ENCODE peak calls at places on chromosome 17, in nine cellular contexts. S is adipocyte; H is aorta; N is BE2C; T is endodermal cell; R is neural progenitor cell; D is breast epithelium; J is PC-9; B is effector memory CD4-positive, alpha-beta T cell. G is an unnamed sample. For H3K4me1 and H3K9me3, the result is how much of the 10 kb centered on the place peaks cover.

GRCh38 chr17:54901230-54901847 is 687 bp downstream of the TOM1L1 start:
- DNase-seq in J (peak), H (no peak), S (peak), R (no peak), N (no peak), B (no peak), D (no peak), T (no peak), G (peak)

GRCh38 chr17:70636517-70637133 is 467.3 kb downstream of the KCNJ2 start:
- DNase-seq in D (no peak), S (peak), J (no peak), N (peak), H (no peak), R (peak), B (no peak), T (no peak), G (peak)

GRCh38 chr17:13421581-13421980 is 180.1 kb downstream of the HS3ST3A1 start:
- DNase-seq in N (no peak), R (no peak), H (no peak), J (no peak), B (no peak), T (no peak), D (no peak), S (no peak), G (peak)

GRCh38 chr17:78868391-78868790 is 27.8 kb upstream of the USP36 start:
- DNase-seq in J (no peak), B (no peak), N (no peak), R (no peak), T (no peak), H (no peak), S (peak), D (no peak), G (peak)

GRCh38 chr17:13727441-13728171 is 125.9 kb upstream of the HS3ST3A1 start:
- DNase-seq in H (no peak), B (no peak), R (no peak), N (no peak), T (no peak), S (peak), J (no peak), D (no peak), G (peak)

GRCh38 chr17:34126965-34127364 is 128.1 kb upstream of the CCL2 start:
- DNase-seq in S (no peak), N (no peak), D (no peak), H (no peak), T (no peak), J (no peak), R (no peak), B (no peak), G (no peak)

GRCh38 chr17:81000089-81000630 is 8.5 kb downstream of the CHMP6 start:
- DNase-seq in D (no peak), B (no peak), R (no peak), S (no peak), T (peak), J (no peak), H (no peak), N (no peak), G (no peak)

GRCh38 chr17:39208893-39209292 is 8.8 kb downstream of the RPL19 start:
- DNase-seq in B (no peak), R (peak), J (no peak), S (no peak), T (peak), N (peak), D (no peak), H (no peak), G (no peak)

GRCh38 chr17:64531955-64532371 is 25.2 kb downstream of the CEP95 start:
- DNase-seq in D (no peak), T (no peak), J (no peak), H (no peak), R (no peak), B (no peak), S (peak), N (no peak), G (peak)

GRCh38 chr17:31269597-31269996 is 27.4 kb downstream of the OMG start:
- DNase-seq in H (peak), N (no peak), J (peak), R (peak), T (peak), D (no peak), B (no peak), S (peak), G (peak)

GRCh38 chr17:59842901-59843652 is 49.7 kb downstream of the TUBD1 start:
- DNase-seq in T (peak), R (no peak), S (peak), H (peak), D (peak), J (peak), B (no peak), N (no peak), G (peak)

GRCh38 chr17:39132192-39132600 is 19.2 kb downstream of the PLXDC1 start:
- DNase-seq in D (no peak), J (no peak), T (peak), B (no peak), S (peak), H (no peak), N (no peak), R (peak), G (peak)

GRCh38 chr17:79970576-79971068 is 65.0 kb downstream of the TBC1D16 start:
- DNase-seq in D (no peak), B (no peak), T (peak), S (peak), N (peak), H (no peak), J (no peak), R (peak), G (peak)

GRCh38 chr17:75086496-75087181 is 1.1 kb upstream of the SLC16A5 start:
- DNase-seq in J (peak), B (no peak), R (no peak), S (no peak), H (no peak), T (peak), D (no peak), N (no peak), G (no peak)
- H3K4me1 ChIP-seq in J (half or more), B (under half), R (under half), S (under half), H (under half), T (under half), D (under half), N (under half), G (under half)

GRCh38 chr17:22459331-22459952 is 767.1 kb downstream of the KCNJ18 start:
- DNase-seq in B (no peak), N (no peak), T (no peak), R (no peak), J (no peak), D (no peak), H (no peak), S (no peak), G (no peak)
- H3K9me3 ChIP-seq in B (under half), N (under half), T (half or more), R (under half), J (under half), D (under half), H (under half), S (under half), G (under half)

GRCh38 chr17:66272699-66273390 is 29.6 kb upstream of the PRKCA start:
- DNase-seq in J (peak), B (no peak), D (no peak), H (no peak), R (no peak), N (no peak), T (no peak), S (peak), G (peak)
- H3K4me1 ChIP-seq in J (half or more), B (under half), D (under half), H (under half), R (under half), N (under half), T (under half), S (under half), G (under half)

GRCh38 chr17:82740906-82741759 is 5.7 kb downstream of the FN3K start:
- DNase-seq in T (no peak), D (no peak), H (no peak), S (no peak), R (no peak), B (no peak), J (no peak), N (no peak), G (peak)

GRCh38 chr17:82745524-82745923 is 6.3 kb upstream of the TBCD start:
- DNase-seq in B (no peak), R (no peak), H (no peak), S (no peak), N (no peak), J (no peak), T (no peak), D (no peak), G (no peak)

GRCh38 chr17:82748756-82749155 is 3.1 kb upstream of the TBCD start:
- DNase-seq in B (no peak), J (no peak), S (no peak), D (no peak), N (no peak), H (no peak), T (no peak), R (no peak), G (no peak)

GRCh38 chr17:82737981-82738877 is 2.8 kb downstream of the FN3K start:
- DNase-seq in N (no peak), B (no peak), T (peak), J (no peak), D (no peak), H (peak), R (no peak), S (no peak), G (peak)

DNA sequence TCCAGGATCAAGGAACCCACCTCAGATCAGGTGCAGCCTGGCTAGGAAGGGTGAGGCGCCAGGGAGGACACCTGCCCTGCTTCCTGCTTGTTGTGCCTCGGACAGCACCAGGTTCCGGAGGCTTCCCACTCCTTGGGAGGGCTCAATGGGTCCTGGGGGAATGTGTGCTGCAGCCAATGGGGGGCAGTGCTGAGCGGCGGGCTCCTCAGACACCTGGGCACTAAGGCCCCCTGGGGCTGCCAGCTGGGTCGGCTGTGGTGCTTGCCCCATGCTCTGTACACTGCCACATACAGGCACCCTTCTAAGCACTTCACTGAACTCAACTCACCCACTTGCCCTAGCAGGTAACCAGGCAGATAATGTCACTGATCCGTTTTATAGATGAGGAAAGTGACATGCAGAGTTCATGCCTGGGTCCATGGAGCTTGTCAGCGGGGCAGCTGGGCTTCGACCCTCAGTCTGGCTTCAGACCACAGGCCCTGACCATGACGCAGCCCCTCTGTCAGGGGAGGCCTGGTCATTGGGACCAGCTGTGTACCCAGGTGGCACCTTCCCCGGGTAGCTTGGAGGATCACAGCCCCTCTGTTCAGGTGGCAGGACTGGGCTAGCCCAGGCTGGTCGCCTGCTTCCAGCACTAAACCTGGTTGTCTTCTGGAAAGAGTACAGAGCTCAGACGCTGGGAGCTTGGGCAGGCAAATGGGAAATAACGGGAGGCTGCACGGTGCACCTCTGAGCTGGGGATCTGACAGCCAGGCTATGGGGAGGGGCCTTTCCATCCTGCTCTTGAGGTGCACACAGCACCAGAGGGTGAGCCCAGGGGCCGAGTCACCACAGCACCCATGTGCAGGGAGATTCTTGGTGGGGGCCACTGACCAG is 8.2 kb downstream of the FN3K start:
- DNase-seq in D (no peak), R (no peak), S (no peak), T (peak), N (no peak), H (peak), B (no peak), J (no peak), G (no peak)
- H3K9me3 ChIP-seq in D (under half), R (under half), S (under half), T (under half), N (under half), H (under half), B (under half), J (under half), G (under half)

GRCh38 chr17:50540485-50541401 is 6.2 kb upstream of the SPATA20 start:
- DNase-seq in N (no peak), D (no peak), S (no peak), B (no peak), T (no peak), J (no peak), R (no peak), H (no peak), G (no peak)

GRCh38 chr17:50541402-50541915 is 5.5 kb upstream of the SPATA20 start:
- DNase-seq in N (no peak), R (no peak), T (no peak), S (no peak), J (no peak), H (no peak), B (no peak), D (no peak), G (no peak)

GRCh38 chr17:50545306-50545705 is 1.7 kb upstream of the SPATA20 start:
- DNase-seq in H (no peak), S (no peak), J (no peak), R (no peak), T (no peak), B (no peak), N (no peak), D (no peak), G (no peak)

GRCh38 chr17:50541916-50542688 is 4.9 kb upstream of the SPATA20 start:
- DNase-seq in R (peak), T (peak), B (peak), H (peak), J (no peak), D (peak), S (peak), N (peak), G (peak)

GRCh38 chr17:50542795-50543774 is 3.9 kb upstream of the SPATA20 start:
- DNase-seq in T (peak), N (no peak), D (peak), H (no peak), S (no peak), J (no peak), R (no peak), B (no peak), G (peak)
- H3K4me1 ChIP-seq in T (under half), N (under half), D (under half), H (under half), S (under half), J (under half), R (under half), B (under half), G (under half)

GRCh38 chr17:22511431-22511830 is 819.1 kb downstream of the KCNJ18 start:
- DNase-seq in H (no peak), J (no peak), B (no peak), N (no peak), R (no peak), T (no peak), D (no peak), S (no peak), G (no peak)
- H3K9me3 ChIP-seq in H (under half), J (under half), B (under half), N (under half), R (under half), T (under half), D (under half), S (under half), G (under half)